ENCODE peak calls at places on chromosomes 12 and 14, in five cellular contexts. G is GM23338, N is A549, I is K562, D is GM12878. V is an unnamed sample.

GRCh38 chr12:70637686-70638085 is 457 bp upstream of the PTPRB start:
- DNase-seq in N (no peak), D (no peak), I (no peak), G (no peak), V (no peak)

GRCh38 chr12:49580572-49581535 is 12.9 kb upstream of the MCRS1 start:
- DNase-seq in N (peak; percentile 86), G (peak; percentile 98), I (peak; percentile 75), D (no peak), V (peak; percentile 83)

GRCh38 chr12:104521731-104522130 is 65.0 kb downstream of the CHST11 start:
- DNase-seq in I (no peak), D (no peak), G (no peak), N (no peak), V (no peak)

GRCh38 chr12:642633-643477 is 20.4 kb downstream of the NINJ2 start:
- DNase-seq in G (peak; percentile 83), N (peak; percentile 82), I (peak; percentile 91), D (no peak), V (no peak)

GRCh38 chr12:49636574-49636973 is 13.2 kb downstream of the PRPF40B start:
- DNase-seq in G (no peak), D (no peak), I (no peak), N (no peak), V (no peak)

GRCh38 chr12:96687719-96688118 is 198.3 kb downstream of the CFAP54 start:
- DNase-seq in N (no peak), G (no peak), D (no peak), I (no peak), V (no peak)

GRCh38 chr12:105220929-105221290 is 15.1 kb downstream of the APPL2 start:
- DNase-seq in G (no peak), N (no peak), I (no peak), D (no peak), V (no peak)

GRCh38 chr14:99351166-99352007 is 79.4 kb upstream of the BCL11B start:
- DNase-seq in D (no peak), N (no peak), G (peak; percentile 46), I (no peak), V (no peak)

GRCh38 chr14:70808402-70809237 is 693 bp downstream of the MAP3K9 start:
- DNase-seq in D (no peak), I (peak; percentile 8), G (peak; percentile 71), N (peak; percentile 44), V (no peak)

GRCh38 chr12:123363385-123363742 is 1.3 kb downstream of the SBNO1 start:
- DNase-seq in G (no peak), I (no peak), N (peak; percentile 23), D (no peak), V (no peak)

GRCh38 chr12:56208014-56208413 is 13.7 kb downstream of the RNF41 start:
- DNase-seq in G (no peak), N (no peak), I (no peak), D (no peak), V (no peak)

GRCh38 chr14:91548145-91548544 is 38.0 kb upstream of the PPP4R3A start:
- DNase-seq in I (no peak), G (no peak), N (no peak), D (no peak), V (no peak)

DNA sequence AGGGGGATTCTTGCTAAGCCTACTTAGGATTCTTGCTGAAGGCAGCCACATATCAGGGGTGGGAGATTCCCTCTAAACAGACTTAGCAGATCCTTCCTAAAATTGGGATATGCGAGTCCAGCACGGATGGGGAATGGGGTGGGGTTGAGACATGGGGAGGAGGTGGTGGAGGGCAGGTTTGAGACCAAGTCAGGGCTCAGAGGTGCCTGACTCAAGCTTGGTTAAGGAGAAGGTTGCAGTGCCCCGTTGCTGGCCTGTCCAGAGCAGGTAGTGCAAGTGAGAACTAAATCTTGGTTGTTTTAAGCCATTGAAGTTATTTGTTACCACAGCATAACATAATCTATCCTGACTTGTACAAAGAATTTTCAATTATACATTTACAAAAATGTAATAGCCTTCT is 359.7 kb downstream of the AACS start:
- DNase-seq in D (no peak), G (peak; percentile 30), I (no peak), N (no peak), V (no peak)
- TF ChIP-seq JUNB in D (no peak), G (no peak), I (no peak), N (no peak), V (no peak)

GRCh38 chr12:42421844-42422779 is 96.1 kb downstream of the PPHLN1 start:
- DNase-seq in I (peak; percentile 18), N (no peak), D (peak; percentile 7), G (no peak), V (no peak)
- TF ChIP-seq JUNB in I (no peak), N (no peak), D (peak; percentile 97), G (no peak), V (no peak)

GRCh38 chr14:68553326-68553725 is 239.5 kb downstream of the ZFP36L1 start:
- DNase-seq in I (no peak), N (no peak), D (no peak), G (no peak), V (no peak)
- TF ChIP-seq JUNB in I (no peak), N (no peak), D (no peak), G (no peak), V (no peak)

GRCh38 chr12:3492868-3493224 is 1.8 kb downstream of the PRMT8 start:
- DNase-seq in I (no peak), D (no peak), G (no peak), N (no peak), V (no peak)

GRCh38 chr12:3491938-3492867 is 1.2 kb downstream of the PRMT8 start:
- DNase-seq in I (peak; percentile 72), D (no peak), G (peak; percentile 91), N (peak; percentile 33), V (peak; percentile 2)

GRCh38 chr12:3496964-3497363 is 6.0 kb downstream of the PRMT8 start:
- DNase-seq in G (peak; percentile 74), I (no peak), N (no peak), D (no peak), V (peak; percentile 12)

GRCh38 chr12:3490848-3491382 is at the start of gene PRMT8:
- DNase-seq in D (no peak), N (no peak), G (peak; percentile 81), I (no peak), V (no peak)

DNA sequence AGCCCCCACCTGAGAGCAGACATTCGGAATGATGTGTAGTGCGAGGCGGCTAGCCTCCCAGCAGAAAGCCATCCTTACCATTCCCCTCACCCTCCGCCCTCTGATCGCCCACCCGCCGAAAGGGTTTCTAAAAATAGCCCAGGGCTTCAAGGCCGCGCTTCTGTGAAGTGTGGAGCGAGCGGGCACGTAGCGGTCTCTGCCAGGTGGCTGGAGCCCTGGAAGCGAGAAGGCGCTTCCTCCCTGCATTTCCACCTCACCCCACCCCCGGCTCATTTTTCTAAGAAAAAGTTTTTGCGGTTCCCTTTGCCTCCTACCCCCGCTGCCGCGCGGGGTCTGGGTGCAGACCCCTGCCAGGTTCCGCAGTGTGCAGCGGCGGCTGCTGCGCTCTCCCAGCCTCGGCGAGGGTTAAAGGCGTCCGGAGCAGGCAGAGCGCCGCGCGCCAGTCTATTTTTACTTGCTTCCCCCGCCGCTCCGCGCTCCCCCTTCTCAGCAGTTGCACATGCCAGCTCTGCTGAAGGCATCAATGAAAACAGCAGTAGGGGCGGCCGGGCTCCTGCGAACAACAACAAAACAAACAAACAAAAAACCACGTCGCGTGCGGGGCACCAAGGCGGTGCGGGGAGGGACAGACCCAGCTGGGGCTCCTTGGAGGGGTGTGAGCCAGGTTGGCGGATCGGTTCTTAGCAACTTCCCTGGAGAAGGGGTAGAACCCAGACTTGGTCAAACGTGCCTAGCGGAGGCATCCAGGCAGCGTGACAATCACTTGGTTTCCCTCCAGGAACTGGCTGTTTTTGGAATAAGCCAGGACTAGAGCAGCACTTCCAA is 2.4 kb downstream of the PRMT8 start:
- DNase-seq in G (peak; percentile 49), D (no peak), I (no peak), N (no peak), V (no peak)
- TF ChIP-seq JUNB in G (no peak), D (no peak), I (no peak), N (no peak), V (no peak)

DNA sequence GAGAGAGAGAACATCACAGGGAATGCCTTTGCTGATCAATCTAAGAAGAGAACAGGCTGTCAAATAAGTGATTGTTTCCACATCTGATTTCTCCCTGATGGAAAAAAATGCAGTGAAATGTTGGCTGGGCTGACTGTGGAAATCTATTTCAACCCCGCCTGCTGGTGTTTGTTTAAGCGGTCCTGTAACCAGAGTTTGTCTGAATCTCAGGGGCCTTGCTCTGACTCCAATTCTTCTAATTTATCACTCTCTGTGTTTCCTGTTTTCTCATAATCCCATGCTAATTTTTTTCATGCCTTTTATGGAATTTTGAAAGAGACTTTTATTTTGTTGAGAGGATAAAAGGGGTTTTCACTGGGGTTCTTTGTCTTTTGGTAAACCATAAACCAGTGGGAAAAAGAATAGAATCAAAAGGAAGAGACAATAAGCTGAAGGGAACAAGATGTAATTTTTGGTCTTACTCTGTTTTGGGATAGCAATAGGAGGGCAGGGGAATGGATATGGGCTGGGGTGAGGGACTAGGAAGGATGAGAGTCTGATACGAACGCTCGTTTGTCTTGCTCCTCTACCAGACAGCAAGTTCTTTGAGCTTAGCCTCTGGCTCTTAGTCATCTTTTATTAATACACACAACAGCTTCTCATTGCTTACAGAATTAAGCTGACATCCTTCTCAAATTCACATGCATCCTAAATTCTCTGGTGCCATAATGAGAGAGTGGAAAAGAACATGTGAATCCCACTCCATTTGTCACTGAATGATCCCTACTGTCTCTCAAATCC is 8.0 kb upstream of the MGP start:
- DNase-seq in I (no peak), N (no peak), D (no peak), G (no peak), V (no peak)
- TF ChIP-seq JUNB in I (no peak), N (no peak), D (no peak), G (no peak), V (no peak)

GRCh38 chr14:73888971-73889370 is 2.3 kb downstream of the ZNF410 start:
- DNase-seq in N (no peak), G (no peak), D (no peak), I (no peak), V (no peak)
- TF ChIP-seq JUNB in N (no peak), G (no peak), D (no peak), I (no peak), V (no peak)

GRCh38 chr12:72448089-72448488 is 175.9 kb downstream of the TRHDE start:
- DNase-seq in G (no peak), I (no peak), N (no peak), D (no peak), V (no peak)
- TF ChIP-seq JUNB in G (no peak), I (no peak), N (no peak), D (no peak), V (no peak)